ENCODE peak calls at places on chromosomes 1 and 21, in five cellular contexts. L is WTC11; U is GM19239; J is bronchial epithelial cell; T is activated naive CD4-positive, alpha-beta T cell. C is an unnamed sample.

GRCh38 chr1:17259233-17259873 is 10.5 kb downstream of the PADI3 start:
- DNase-seq in L (no peak), U (no peak), J (no peak), T (no peak), C (no peak)

GRCh38 chr21:36549470-36549869 is 69.5 kb upstream of the CLDN14 start:
- DNase-seq in L (no peak), U (no peak), J (no peak), T (no peak), C (no peak)

GRCh38 chr1:19139711-19140110 is 70.4 kb downstream of the UBR4 start:
- DNase-seq in L (no peak), U (no peak), J (no peak), T (no peak), C (no peak)

GRCh38 chr21:45280178-45280821 is 7.4 kb downstream of the POFUT2 start:
- DNase-seq in L (peak; percentile 9), U (no peak), J (no peak), T (no peak), C (no peak)

GRCh38 chr1:221117548-221117951 is 238.3 kb downstream of the HLX start:
- DNase-seq in L (no peak), U (no peak), J (no peak), T (no peak), C (no peak)

GRCh38 chr21:34599534-34600101 is 15.3 kb downstream of the RCAN1 start:
- DNase-seq in L (no peak), U (no peak), J (peak; percentile 15), T (no peak), C (no peak)

GRCh38 chr1:2091611-2092604 is 41.7 kb downstream of the PRKCZ start:
- DNase-seq in L (peak; percentile 83), U (peak; percentile 50), J (no peak), T (peak; percentile 12), C (peak; percentile 71)

GRCh38 chr1:151739590-151740355 is 18.5 kb downstream of the RIIAD1 start:
- DNase-seq in L (no peak), U (no peak), J (peak; percentile 71), T (no peak), C (no peak)

GRCh38 chr1:184075040-184076029 is 23.8 kb downstream of the TSEN15 start:
- DNase-seq in L (no peak), U (no peak), J (peak; percentile 55), T (no peak), C (no peak)

GRCh38 chr1:84892657-84893618 is at the start of gene LPAR3:
- DNase-seq in L (peak; percentile 82), U (no peak), J (peak; percentile 36), T (no peak), C (peak; percentile 52)

GRCh38 chr1:38766125-38766524 is 93.4 kb downstream of the RRAGC start:
- DNase-seq in L (no peak), U (no peak), J (no peak), T (no peak), C (no peak)

GRCh38 chr1:234702342-234703000 is 92.5 kb upstream of the IRF2BP2 start:
- DNase-seq in L (no peak), U (no peak), J (no peak), T (no peak), C (no peak)

GRCh38 chr1:22745675-22746585 is 35.3 kb downstream of the EPHB2 start:
- DNase-seq in L (no peak), U (no peak), J (peak; percentile 73), T (no peak), C (no peak)

GRCh38 chr1:46520063-46520911 is 30.7 kb downstream of the DMBX1 start:
- DNase-seq in L (peak; percentile 51), U (no peak), J (peak; percentile 77), T (no peak), C (no peak)

GRCh38 chr1:169105434-169106094 is 926 bp upstream of the ATP1B1 start:
- DNase-seq in L (peak; percentile 83), U (no peak), J (no peak), T (no peak), C (peak; percentile 81)

GRCh38 chr1:23799570-23800395 is 771 bp downstream of the GALE start:
- DNase-seq in L (peak; percentile 57), U (no peak), J (peak; percentile 90), T (no peak), C (peak; percentile 61)

GRCh38 chr1:10530281-10530740 is 55.6 kb downstream of the PEX14 start:
- DNase-seq in L (peak; percentile 87), U (no peak), J (peak; percentile 65), T (no peak), C (peak; percentile 82)

GRCh38 chr1:47232187-47232874 is at the start of gene TAL1:
- DNase-seq in L (no peak), U (no peak), J (no peak), T (no peak), C (no peak)

GRCh38 chr1:93346472-93346991 is 825 bp downstream of the DR1 start:
- DNase-seq in L (no peak), U (no peak), J (peak; percentile 35), T (no peak), C (no peak)

GRCh38 chr1:46300673-46301405 is 2.6 kb downstream of the LRRC41 start:
- DNase-seq in L (no peak), U (no peak), J (no peak), T (no peak), C (no peak)

GRCh38 chr21:36747815-36748381 is 49.0 kb downstream of the SIM2 start:
- DNase-seq in L (peak; percentile 82), U (peak; percentile 41), J (no peak), T (no peak), C (peak; percentile 88)

GRCh38 chr1:10065760-10066159 is 33.0 kb downstream of the UBE4B start:
- DNase-seq in L (no peak), U (no peak), J (no peak), T (no peak), C (no peak)

GRCh38 chr1:92965003-92965402 is 3.7 kb upstream of the DIPK1A start:
- DNase-seq in L (no peak), U (no peak), J (no peak), T (no peak), C (no peak)

GRCh38 chr1:117210386-117210785 is 341 bp downstream of the VTCN1 start:
- DNase-seq in L (no peak), U (no peak), J (no peak), T (no peak), C (no peak)

GRCh38 chr1:174005032-174005431 is 17.1 kb downstream of the RC3H1 start:
- DNase-seq in L (no peak), U (peak; percentile 35), J (no peak), T (no peak), C (no peak)

GRCh38 chr21:33299181-33299752 is 25.5 kb upstream of the IFNAR1 start:
- DNase-seq in L (no peak), U (peak; percentile 37), J (peak; percentile 72), T (peak; percentile 10), C (no peak)

GRCh38 chr1:10339815-10340214 is 59.0 kb upstream of the PGD start:
- DNase-seq in L (peak; percentile 60), U (no peak), J (peak; percentile 77), T (no peak), C (peak; percentile 76)

GRCh38 chr1:115063238-115063901 is 25.9 kb downstream of the TSPAN2 start:
- DNase-seq in L (no peak), U (no peak), J (peak; percentile 39), T (no peak), C (no peak)

GRCh38 chr21:43721225-43721605 is 2.3 kb downstream of the PDXK start:
- DNase-seq in L (no peak), U (no peak), J (no peak), T (no peak), C (no peak)

GRCh38 chr1:22792396-22793171 is 81.9 kb downstream of the EPHB2 start:
- DNase-seq in L (peak; percentile 64), U (no peak), J (no peak), T (no peak), C (no peak)

GRCh38 chr1:166944186-166944967 is 31.0 kb downstream of the ILDR2 start:
- DNase-seq in L (no peak), U (no peak), J (peak; percentile 40), T (no peak), C (no peak)

GRCh38 chr1:97245682-97246081 is 524.1 kb downstream of the PTBP2 start:
- DNase-seq in L (no peak), U (no peak), J (no peak), T (no peak), C (no peak)

GRCh38 chr1:43545686-43546387 is 15.2 kb downstream of the PTPRF start:
- DNase-seq in L (peak; percentile 98), U (no peak), J (peak; percentile 41), T (no peak), C (peak; percentile 92)

C was measured in glutamatergic neuron.